ENCODE peak calls at places on chromosomes 16 and 17, in four cellular contexts. One of them, this sample, is unnamed. For H3K9me3, the result is how much of the 10 kb centered on the place peaks cover.

GRCh38 chr16:24685539-24686432 is 43.7 kb upstream of the TNRC6A start:
- DNase-seq in Caco-2: peak
- DNase-seq in neuronal stem cell: peak
- DNase-seq in PC-9: peak
- DNase-seq in this sample: peak

GRCh38 chr17:72135546-72136325 is 14.9 kb downstream of the SOX9 start:
- DNase-seq in PC-9: no peak
- DNase-seq in Caco-2: no peak
- DNase-seq in neuronal stem cell: no peak
- DNase-seq in this sample: no peak

GRCh38 chr17:41008811-41009210 is at the start of gene KRTAP3-1:
- DNase-seq in neuronal stem cell: no peak
- DNase-seq in PC-9: no peak
- DNase-seq in Caco-2: peak
- DNase-seq in this sample: no peak

GRCh38 chr16:9297437-9298113 is 206.1 kb downstream of the HAPSTR1 start:
- DNase-seq in PC-9: peak
- DNase-seq in neuronal stem cell: no peak
- DNase-seq in Caco-2: peak
- DNase-seq in this sample: peak

GRCh38 chr17:31079731-31080130 is 15.0 kb upstream of the NF1 start:
- DNase-seq in neuronal stem cell: no peak
- DNase-seq in Caco-2: no peak
- DNase-seq in PC-9: no peak
- DNase-seq in this sample: no peak

GRCh38 chr16:78655481-78656114 is 556.1 kb downstream of the WWOX start:
- DNase-seq in Caco-2: no peak
- DNase-seq in neuronal stem cell: no peak
- DNase-seq in PC-9: no peak
- DNase-seq in this sample: no peak

GRCh38 chr16:75099738-75100615 is 16.6 kb downstream of the LDHD start:
- DNase-seq in PC-9: no peak
- DNase-seq in neuronal stem cell: no peak
- DNase-seq in Caco-2: no peak
- DNase-seq in this sample: peak

GRCh38 chr17:59601130-59601529 is 18.6 kb upstream of the CLTC start:
- DNase-seq in Caco-2: no peak
- DNase-seq in PC-9: no peak
- DNase-seq in neuronal stem cell: no peak
- DNase-seq in this sample: no peak

GRCh38 chr16:53282975-53283946 is 151.0 kb upstream of the RBL2 start:
- DNase-seq in PC-9: no peak
- DNase-seq in Caco-2: no peak
- DNase-seq in neuronal stem cell: peak
- DNase-seq in this sample: no peak

GRCh38 chr16:15601212-15601879 is 41.6 kb downstream of the MARF1 start:
- DNase-seq in neuronal stem cell: no peak
- DNase-seq in Caco-2: no peak
- DNase-seq in PC-9: no peak
- DNase-seq in this sample: no peak

GRCh38 chr16:22126037-22126558 is 33.8 kb downstream of the VWA3A start:
- DNase-seq in PC-9: no peak
- DNase-seq in Caco-2: no peak
- DNase-seq in neuronal stem cell: no peak
- DNase-seq in this sample: no peak

GRCh38 chr17:57448288-57449283 is 192.3 kb downstream of the MSI2 start:
- DNase-seq in PC-9: no peak
- DNase-seq in Caco-2: no peak
- DNase-seq in neuronal stem cell: no peak
- DNase-seq in this sample: no peak

GRCh38 chr16:3289998-3290673 is 6.8 kb downstream of the ZNF263 start:
- DNase-seq in neuronal stem cell: no peak
- DNase-seq in PC-9: no peak
- DNase-seq in Caco-2: no peak
- DNase-seq in this sample: no peak
- H3K9me3 ChIP-seq in neuronal stem cell: half or more
- H3K9me3 ChIP-seq in PC-9: half or more
- H3K9me3 ChIP-seq in Caco-2: under half
- H3K9me3 ChIP-seq in this sample: under half

DNA sequence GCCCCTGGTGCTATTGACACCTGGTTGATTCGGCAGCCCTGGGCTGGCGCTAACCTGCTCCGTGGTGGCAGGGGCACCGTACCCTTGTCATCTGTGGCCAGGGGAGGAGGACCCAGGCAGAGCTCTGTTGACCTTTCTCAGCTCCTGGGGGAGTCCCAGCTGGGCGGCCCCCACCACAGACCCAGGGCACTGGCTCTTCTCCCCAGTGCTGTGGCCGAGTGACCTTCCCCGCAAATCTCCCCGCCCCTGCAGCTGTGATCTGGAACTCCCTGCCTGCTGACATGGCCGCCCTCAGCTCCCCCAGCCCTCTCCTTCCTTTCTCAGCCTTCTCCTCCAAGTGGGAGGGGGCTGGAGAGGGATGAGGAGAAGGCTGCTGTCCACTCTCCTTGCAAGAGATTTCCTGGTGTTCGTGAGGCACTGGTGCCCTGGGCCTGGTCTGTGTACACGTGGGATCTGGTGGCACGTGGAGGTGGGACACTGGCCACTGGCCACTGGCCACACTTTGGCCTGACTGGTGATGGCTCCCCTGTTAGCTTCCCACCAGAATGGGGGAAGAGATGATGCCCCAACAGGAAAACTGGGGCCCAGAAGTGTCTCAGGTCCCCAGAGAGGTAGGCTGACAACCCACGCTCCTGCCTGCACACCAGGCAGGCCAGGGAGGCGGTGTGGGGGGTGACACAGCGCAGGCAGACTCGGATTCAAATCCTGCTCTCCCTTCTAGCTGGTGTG is 8.2 kb downstream of the FMNL1 start:
- DNase-seq in Caco-2: no peak
- DNase-seq in neuronal stem cell: no peak
- DNase-seq in PC-9: no peak
- DNase-seq in this sample: no peak
- H3K9me3 ChIP-seq in Caco-2: under half
- H3K9me3 ChIP-seq in neuronal stem cell: under half
- H3K9me3 ChIP-seq in PC-9: under half
- H3K9me3 ChIP-seq in this sample: under half

GRCh38 chr16:13060932-13061331 is 159.5 kb downstream of the SHISA9 start:
- DNase-seq in Caco-2: no peak
- DNase-seq in neuronal stem cell: no peak
- DNase-seq in PC-9: no peak
- DNase-seq in this sample: no peak

GRCh38 chr16:13063457-13063856 is 162.1 kb downstream of the SHISA9 start:
- DNase-seq in PC-9: no peak
- DNase-seq in Caco-2: no peak
- DNase-seq in neuronal stem cell: no peak
- DNase-seq in this sample: no peak

GRCh38 chr16:13067648-13068047 is 166.2 kb downstream of the SHISA9 start:
- DNase-seq in Caco-2: no peak
- DNase-seq in PC-9: no peak
- DNase-seq in neuronal stem cell: no peak
- DNase-seq in this sample: no peak

GRCh38 chr16:13062219-13062618 is 160.8 kb downstream of the SHISA9 start:
- DNase-seq in Caco-2: no peak
- DNase-seq in PC-9: no peak
- DNase-seq in neuronal stem cell: no peak
- DNase-seq in this sample: no peak

GRCh38 chr16:13064821-13065220 is 163.4 kb downstream of the SHISA9 start:
- DNase-seq in neuronal stem cell: no peak
- DNase-seq in Caco-2: no peak
- DNase-seq in PC-9: no peak
- DNase-seq in this sample: no peak
- H3K9me3 ChIP-seq in neuronal stem cell: under half
- H3K9me3 ChIP-seq in Caco-2: under half
- H3K9me3 ChIP-seq in PC-9: under half
- H3K9me3 ChIP-seq in this sample: under half

GRCh38 chr17:54451051-54451450 is 449.6 kb upstream of the TOM1L1 start:
- DNase-seq in neuronal stem cell: no peak
- DNase-seq in Caco-2: no peak
- DNase-seq in PC-9: no peak
- DNase-seq in this sample: no peak

GRCh38 chr17:54452666-54453348 is 447.8 kb upstream of the TOM1L1 start:
- DNase-seq in neuronal stem cell: no peak
- DNase-seq in PC-9: no peak
- DNase-seq in Caco-2: no peak
- DNase-seq in this sample: no peak

GRCh38 chr17:54455251-54455868 is 445.3 kb upstream of the TOM1L1 start:
- DNase-seq in Caco-2: no peak
- DNase-seq in PC-9: no peak
- DNase-seq in neuronal stem cell: peak
- DNase-seq in this sample: no peak
- H3K9me3 ChIP-seq in Caco-2: under half
- H3K9me3 ChIP-seq in PC-9: under half
- H3K9me3 ChIP-seq in neuronal stem cell: under half
- H3K9me3 ChIP-seq in this sample: under half

DNA sequence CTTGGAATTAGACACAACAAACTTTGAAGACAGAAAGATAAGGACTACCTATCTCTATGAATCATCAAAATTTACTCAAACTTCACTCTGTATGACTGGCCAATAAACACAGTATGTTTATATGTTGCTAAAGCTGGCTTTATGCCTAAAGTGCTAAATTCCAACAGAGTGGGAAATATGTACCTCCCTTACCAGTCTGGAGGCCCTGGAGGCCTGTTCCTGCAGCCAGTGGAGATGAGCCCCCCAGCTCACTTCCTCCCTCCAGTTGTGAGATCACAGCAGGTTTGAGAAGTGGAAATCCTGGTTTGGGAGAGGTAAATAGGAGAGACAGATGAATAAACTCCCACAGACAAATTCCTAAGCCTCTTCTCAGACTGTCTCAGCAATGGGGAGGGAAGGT is 9.0 kb downstream of the ZNF23 start:
- DNase-seq in PC-9: no peak
- DNase-seq in neuronal stem cell: no peak
- DNase-seq in Caco-2: no peak
- DNase-seq in this sample: no peak
- H3K9me3 ChIP-seq in PC-9: under half
- H3K9me3 ChIP-seq in neuronal stem cell: half or more
- H3K9me3 ChIP-seq in Caco-2: under half
- H3K9me3 ChIP-seq in this sample: half or more

DNA sequence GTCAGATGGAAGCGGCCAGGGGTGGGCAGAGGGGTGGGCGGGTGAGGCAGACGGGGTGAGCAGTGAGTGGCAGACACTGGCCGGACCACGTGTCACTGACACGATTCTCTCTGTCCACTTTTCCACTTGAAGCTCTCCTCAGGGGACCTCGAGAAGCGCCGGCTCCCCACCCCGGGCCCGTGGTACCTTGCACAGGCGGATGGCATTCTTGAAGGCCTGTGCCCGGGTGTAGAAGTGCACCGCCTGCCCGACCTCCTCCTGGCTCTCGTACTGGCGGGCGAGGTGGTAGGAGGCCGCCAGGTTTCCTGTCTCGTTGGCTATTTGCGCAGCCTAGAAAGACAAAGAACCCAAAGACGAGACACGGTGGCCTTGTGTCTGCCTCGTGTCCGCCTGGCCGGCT is 9.1 kb upstream of the TMEM204 start:
- DNase-seq in PC-9: no peak
- DNase-seq in neuronal stem cell: no peak
- DNase-seq in Caco-2: no peak
- DNase-seq in this sample: no peak
- H3K9me3 ChIP-seq in PC-9: under half
- H3K9me3 ChIP-seq in neuronal stem cell: under half
- H3K9me3 ChIP-seq in Caco-2: under half
- H3K9me3 ChIP-seq in this sample: under half

This sample was measured in kidney.